ENCODE peak calls at places on chromosomes 16 and 17, in seven cellular contexts. One of them, this sample, is unnamed.

GRCh38 chr17:47726796-47727703 is 6.0 kb upstream of the TBX21 start:
- DNase-seq in stomach: no peak
- DNase-seq in stimulated activated CD8-positive, alpha-beta memory T cell treated with anti-CD3 and anti-CD28 coated beads, Interleukin-12 subunit alpha, Interleukin-12 subunit beta, amount 100 ng/mL, for 1 hour: no peak
- DNase-seq in EL: no peak
- DNase-seq in T-helper 9 cell: no peak
- DNase-seq in heart right ventricle: no peak
- DNase-seq in hippocampal formation: no peak
- DNase-seq in this sample: no peak

GRCh38 chr16:87417511-87417910 is 25.4 kb downstream of the MAP1LC3B start:
- DNase-seq in hippocampal formation: no peak
- DNase-seq in EL: no peak
- DNase-seq in stimulated activated CD8-positive, alpha-beta memory T cell treated with anti-CD3 and anti-CD28 coated beads, Interleukin-12 subunit alpha, Interleukin-12 subunit beta, amount 100 ng/mL, for 1 hour: no peak
- DNase-seq in T-helper 9 cell: no peak
- DNase-seq in heart right ventricle: no peak
- DNase-seq in stomach: no peak
- DNase-seq in this sample: no peak

GRCh38 chr16:30155188-30155587 is 28.2 kb upstream of the CORO1A start:
- DNase-seq in stimulated activated CD8-positive, alpha-beta memory T cell treated with anti-CD3 and anti-CD28 coated beads, Interleukin-12 subunit alpha, Interleukin-12 subunit beta, amount 100 ng/mL, for 1 hour: no peak
- DNase-seq in heart right ventricle: no peak
- DNase-seq in T-helper 9 cell: no peak
- DNase-seq in stomach: no peak
- DNase-seq in hippocampal formation: no peak
- DNase-seq in EL: no peak
- DNase-seq in this sample: no peak

GRCh38 chr16:49834496-49835009 is 21.4 kb downstream of the ZNF423 start:
- DNase-seq in EL: no peak
- DNase-seq in stomach: no peak
- DNase-seq in hippocampal formation: peak
- DNase-seq in stimulated activated CD8-positive, alpha-beta memory T cell treated with anti-CD3 and anti-CD28 coated beads, Interleukin-12 subunit alpha, Interleukin-12 subunit beta, amount 100 ng/mL, for 1 hour: no peak
- DNase-seq in heart right ventricle: peak
- DNase-seq in T-helper 9 cell: no peak
- DNase-seq in this sample: no peak

GRCh38 chr16:86477642-86478041 is 32.7 kb upstream of the FOXF1 start:
- DNase-seq in hippocampal formation: no peak
- DNase-seq in T-helper 9 cell: no peak
- DNase-seq in EL: peak
- DNase-seq in stomach: no peak
- DNase-seq in heart right ventricle: no peak
- DNase-seq in stimulated activated CD8-positive, alpha-beta memory T cell treated with anti-CD3 and anti-CD28 coated beads, Interleukin-12 subunit alpha, Interleukin-12 subunit beta, amount 100 ng/mL, for 1 hour: no peak
- DNase-seq in this sample: no peak

GRCh38 chr17:4594406-4595349 is 10.3 kb downstream of the SMTNL2 start:
- DNase-seq in EL: no peak
- DNase-seq in T-helper 9 cell: no peak
- DNase-seq in heart right ventricle: no peak
- DNase-seq in stimulated activated CD8-positive, alpha-beta memory T cell treated with anti-CD3 and anti-CD28 coated beads, Interleukin-12 subunit alpha, Interleukin-12 subunit beta, amount 100 ng/mL, for 1 hour: peak
- DNase-seq in stomach: peak
- DNase-seq in hippocampal formation: peak
- DNase-seq in this sample: peak

GRCh38 chr16:6032438-6032837 is 934.8 kb upstream of the EEF2KMT start:
- DNase-seq in stomach: no peak
- DNase-seq in T-helper 9 cell: no peak
- DNase-seq in EL: no peak
- DNase-seq in hippocampal formation: no peak
- DNase-seq in stimulated activated CD8-positive, alpha-beta memory T cell treated with anti-CD3 and anti-CD28 coated beads, Interleukin-12 subunit alpha, Interleukin-12 subunit beta, amount 100 ng/mL, for 1 hour: no peak
- DNase-seq in heart right ventricle: no peak
- DNase-seq in this sample: no peak

GRCh38 chr17:81863123-81863675 is 2.9 kb upstream of the P4HB start:
- DNase-seq in hippocampal formation: no peak
- DNase-seq in T-helper 9 cell: no peak
- DNase-seq in EL: no peak
- DNase-seq in stimulated activated CD8-positive, alpha-beta memory T cell treated with anti-CD3 and anti-CD28 coated beads, Interleukin-12 subunit alpha, Interleukin-12 subunit beta, amount 100 ng/mL, for 1 hour: no peak
- DNase-seq in stomach: no peak
- DNase-seq in heart right ventricle: no peak
- DNase-seq in this sample: no peak

GRCh38 chr16:85173981-85174751 is 61.9 kb upstream of the CIBAR2 start:
- DNase-seq in stomach: peak
- DNase-seq in heart right ventricle: no peak
- DNase-seq in T-helper 9 cell: no peak
- DNase-seq in stimulated activated CD8-positive, alpha-beta memory T cell treated with anti-CD3 and anti-CD28 coated beads, Interleukin-12 subunit alpha, Interleukin-12 subunit beta, amount 100 ng/mL, for 1 hour: no peak
- DNase-seq in EL: peak
- DNase-seq in hippocampal formation: no peak
- DNase-seq in this sample: no peak

GRCh38 chr17:67212716-67213417 is 32.1 kb downstream of the HELZ start:
- DNase-seq in hippocampal formation: no peak
- DNase-seq in EL: peak
- DNase-seq in heart right ventricle: no peak
- DNase-seq in T-helper 9 cell: no peak
- DNase-seq in stimulated activated CD8-positive, alpha-beta memory T cell treated with anti-CD3 and anti-CD28 coated beads, Interleukin-12 subunit alpha, Interleukin-12 subunit beta, amount 100 ng/mL, for 1 hour: no peak
- DNase-seq in stomach: no peak
- DNase-seq in this sample: peak

GRCh38 chr17:82807562-82807961 is 32.3 kb downstream of the ZNF750 start:
- DNase-seq in EL: no peak
- DNase-seq in hippocampal formation: no peak
- DNase-seq in stimulated activated CD8-positive, alpha-beta memory T cell treated with anti-CD3 and anti-CD28 coated beads, Interleukin-12 subunit alpha, Interleukin-12 subunit beta, amount 100 ng/mL, for 1 hour: no peak
- DNase-seq in heart right ventricle: no peak
- DNase-seq in T-helper 9 cell: no peak
- DNase-seq in stomach: no peak
- DNase-seq in this sample: no peak

GRCh38 chr16:51637744-51638100 is 486.7 kb upstream of the SALL1 start:
- DNase-seq in hippocampal formation: no peak
- DNase-seq in stimulated activated CD8-positive, alpha-beta memory T cell treated with anti-CD3 and anti-CD28 coated beads, Interleukin-12 subunit alpha, Interleukin-12 subunit beta, amount 100 ng/mL, for 1 hour: no peak
- DNase-seq in heart right ventricle: no peak
- DNase-seq in EL: peak
- DNase-seq in stomach: no peak
- DNase-seq in T-helper 9 cell: no peak
- DNase-seq in this sample: peak

GRCh38 chr17:60524463-60525346 is 1.3 kb downstream of the APPBP2 start:
- DNase-seq in T-helper 9 cell: no peak
- DNase-seq in heart right ventricle: no peak
- DNase-seq in stomach: no peak
- DNase-seq in hippocampal formation: no peak
- DNase-seq in EL: peak
- DNase-seq in stimulated activated CD8-positive, alpha-beta memory T cell treated with anti-CD3 and anti-CD28 coated beads, Interleukin-12 subunit alpha, Interleukin-12 subunit beta, amount 100 ng/mL, for 1 hour: no peak
- DNase-seq in this sample: peak

GRCh38 chr16:53865492-53865863 is 161.5 kb downstream of the FTO start:
- DNase-seq in T-helper 9 cell: no peak
- DNase-seq in hippocampal formation: no peak
- DNase-seq in heart right ventricle: no peak
- DNase-seq in stimulated activated CD8-positive, alpha-beta memory T cell treated with anti-CD3 and anti-CD28 coated beads, Interleukin-12 subunit alpha, Interleukin-12 subunit beta, amount 100 ng/mL, for 1 hour: no peak
- DNase-seq in stomach: no peak
- DNase-seq in EL: peak
- DNase-seq in this sample: peak

GRCh38 chr17:70863436-70864248 is 694.3 kb downstream of the KCNJ2 start:
- DNase-seq in T-helper 9 cell: no peak
- DNase-seq in heart right ventricle: no peak
- DNase-seq in stomach: no peak
- DNase-seq in hippocampal formation: no peak
- DNase-seq in stimulated activated CD8-positive, alpha-beta memory T cell treated with anti-CD3 and anti-CD28 coated beads, Interleukin-12 subunit alpha, Interleukin-12 subunit beta, amount 100 ng/mL, for 1 hour: no peak
- DNase-seq in EL: no peak
- DNase-seq in this sample: peak

GRCh38 chr16:8903004-8903403 is 20.9 kb downstream of the LITAFD start:
- DNase-seq in stimulated activated CD8-positive, alpha-beta memory T cell treated with anti-CD3 and anti-CD28 coated beads, Interleukin-12 subunit alpha, Interleukin-12 subunit beta, amount 100 ng/mL, for 1 hour: no peak
- DNase-seq in EL: no peak
- DNase-seq in T-helper 9 cell: no peak
- DNase-seq in stomach: no peak
- DNase-seq in hippocampal formation: no peak
- DNase-seq in heart right ventricle: no peak
- DNase-seq in this sample: no peak

GRCh38 chr17:40091691-40092397 is 8.5 kb downstream of the NR1D1 start:
- DNase-seq in heart right ventricle: no peak
- DNase-seq in stomach: no peak
- DNase-seq in stimulated activated CD8-positive, alpha-beta memory T cell treated with anti-CD3 and anti-CD28 coated beads, Interleukin-12 subunit alpha, Interleukin-12 subunit beta, amount 100 ng/mL, for 1 hour: no peak
- DNase-seq in T-helper 9 cell: no peak
- DNase-seq in hippocampal formation: no peak
- DNase-seq in EL: no peak
- DNase-seq in this sample: no peak

GRCh38 chr17:8125947-8126305 is 2.0 kb upstream of the HES7 start:
- DNase-seq in T-helper 9 cell: no peak
- DNase-seq in stomach: no peak
- DNase-seq in stimulated activated CD8-positive, alpha-beta memory T cell treated with anti-CD3 and anti-CD28 coated beads, Interleukin-12 subunit alpha, Interleukin-12 subunit beta, amount 100 ng/mL, for 1 hour: no peak
- DNase-seq in heart right ventricle: no peak
- DNase-seq in EL: peak
- DNase-seq in hippocampal formation: peak
- DNase-seq in this sample: peak

GRCh38 chr17:57045868-57046671 is 39.0 kb upstream of the AKAP1 start:
- DNase-seq in heart right ventricle: no peak
- DNase-seq in stimulated activated CD8-positive, alpha-beta memory T cell treated with anti-CD3 and anti-CD28 coated beads, Interleukin-12 subunit alpha, Interleukin-12 subunit beta, amount 100 ng/mL, for 1 hour: no peak
- DNase-seq in stomach: peak
- DNase-seq in hippocampal formation: peak
- DNase-seq in EL: peak
- DNase-seq in T-helper 9 cell: peak
- DNase-seq in this sample: no peak

GRCh38 chr16:82129881-82130280 is 40.1 kb downstream of the MPHOSPH6 start:
- DNase-seq in stomach: no peak
- DNase-seq in stimulated activated CD8-positive, alpha-beta memory T cell treated with anti-CD3 and anti-CD28 coated beads, Interleukin-12 subunit alpha, Interleukin-12 subunit beta, amount 100 ng/mL, for 1 hour: no peak
- DNase-seq in heart right ventricle: no peak
- DNase-seq in EL: no peak
- DNase-seq in hippocampal formation: no peak
- DNase-seq in T-helper 9 cell: no peak
- DNase-seq in this sample: no peak

GRCh38 chr17:8142158-8142886 is 9.9 kb downstream of the PER1 start:
- DNase-seq in T-helper 9 cell: no peak
- DNase-seq in EL: no peak
- DNase-seq in stimulated activated CD8-positive, alpha-beta memory T cell treated with anti-CD3 and anti-CD28 coated beads, Interleukin-12 subunit alpha, Interleukin-12 subunit beta, amount 100 ng/mL, for 1 hour: no peak
- DNase-seq in stomach: no peak
- DNase-seq in heart right ventricle: no peak
- DNase-seq in hippocampal formation: no peak
- DNase-seq in this sample: no peak

GRCh38 chr17:21823130-21823529 is 130.8 kb downstream of the KCNJ18 start:
- DNase-seq in hippocampal formation: no peak
- DNase-seq in stomach: no peak
- DNase-seq in T-helper 9 cell: no peak
- DNase-seq in stimulated activated CD8-positive, alpha-beta memory T cell treated with anti-CD3 and anti-CD28 coated beads, Interleukin-12 subunit alpha, Interleukin-12 subunit beta, amount 100 ng/mL, for 1 hour: no peak
- DNase-seq in EL: no peak
- DNase-seq in heart right ventricle: no peak
- DNase-seq in this sample: no peak

GRCh38 chr17:258045-258734 is 76.7 kb upstream of the DOC2B start:
- DNase-seq in T-helper 9 cell: no peak
- DNase-seq in EL: no peak
- DNase-seq in hippocampal formation: no peak
- DNase-seq in heart right ventricle: no peak
- DNase-seq in stomach: no peak
- DNase-seq in stimulated activated CD8-positive, alpha-beta memory T cell treated with anti-CD3 and anti-CD28 coated beads, Interleukin-12 subunit alpha, Interleukin-12 subunit beta, amount 100 ng/mL, for 1 hour: no peak
- DNase-seq in this sample: no peak

GRCh38 chr16:56944954-56945839 is 13.3 kb downstream of the HERPUD1 start:
- DNase-seq in heart right ventricle: no peak
- DNase-seq in stomach: no peak
- DNase-seq in hippocampal formation: no peak
- DNase-seq in stimulated activated CD8-positive, alpha-beta memory T cell treated with anti-CD3 and anti-CD28 coated beads, Interleukin-12 subunit alpha, Interleukin-12 subunit beta, amount 100 ng/mL, for 1 hour: no peak
- DNase-seq in T-helper 9 cell: no peak
- DNase-seq in EL: peak
- DNase-seq in this sample: no peak

GRCh38 chr17:73522107-73522506 is 122.1 kb downstream of the SDK2 start:
- DNase-seq in T-helper 9 cell: no peak
- DNase-seq in hippocampal formation: no peak
- DNase-seq in stomach: no peak
- DNase-seq in stimulated activated CD8-positive, alpha-beta memory T cell treated with anti-CD3 and anti-CD28 coated beads, Interleukin-12 subunit alpha, Interleukin-12 subunit beta, amount 100 ng/mL, for 1 hour: no peak
- DNase-seq in EL: no peak
- DNase-seq in heart right ventricle: no peak
- DNase-seq in this sample: no peak

GRCh38 chr16:1300664-1301476 is 8.6 kb upstream of the UBE2I start:
- DNase-seq in EL: peak
- DNase-seq in hippocampal formation: peak
- DNase-seq in stomach: peak
- DNase-seq in stimulated activated CD8-positive, alpha-beta memory T cell treated with anti-CD3 and anti-CD28 coated beads, Interleukin-12 subunit alpha, Interleukin-12 subunit beta, amount 100 ng/mL, for 1 hour: peak
- DNase-seq in T-helper 9 cell: peak
- DNase-seq in heart right ventricle: peak
- DNase-seq in this sample: peak

GRCh38 chr17:17035920-17036319 is 6.3 kb upstream of the MPRIP start:
- DNase-seq in EL: no peak
- DNase-seq in stomach: no peak
- DNase-seq in hippocampal formation: no peak
- DNase-seq in stimulated activated CD8-positive, alpha-beta memory T cell treated with anti-CD3 and anti-CD28 coated beads, Interleukin-12 subunit alpha, Interleukin-12 subunit beta, amount 100 ng/mL, for 1 hour: no peak
- DNase-seq in heart right ventricle: no peak
- DNase-seq in T-helper 9 cell: no peak
- DNase-seq in this sample: no peak

GRCh38 chr17:35025541-35025940 is 38.0 kb downstream of the RFFL start:
- DNase-seq in stomach: no peak
- DNase-seq in stimulated activated CD8-positive, alpha-beta memory T cell treated with anti-CD3 and anti-CD28 coated beads, Interleukin-12 subunit alpha, Interleukin-12 subunit beta, amount 100 ng/mL, for 1 hour: no peak
- DNase-seq in T-helper 9 cell: no peak
- DNase-seq in EL: no peak
- DNase-seq in hippocampal formation: no peak
- DNase-seq in heart right ventricle: no peak
- DNase-seq in this sample: no peak

GRCh38 chr16:85657267-85657650 is 31.5 kb downstream of the GINS2 start:
- DNase-seq in stomach: no peak
- DNase-seq in heart right ventricle: no peak
- DNase-seq in stimulated activated CD8-positive, alpha-beta memory T cell treated with anti-CD3 and anti-CD28 coated beads, Interleukin-12 subunit alpha, Interleukin-12 subunit beta, amount 100 ng/mL, for 1 hour: no peak
- DNase-seq in hippocampal formation: no peak
- DNase-seq in T-helper 9 cell: no peak
- DNase-seq in EL: no peak
- DNase-seq in this sample: no peak

GRCh38 chr17:73589096-73589980 is 54.9 kb downstream of the SDK2 start:
- DNase-seq in EL: no peak
- DNase-seq in stomach: no peak
- DNase-seq in hippocampal formation: no peak
- DNase-seq in heart right ventricle: no peak
- DNase-seq in stimulated activated CD8-positive, alpha-beta memory T cell treated with anti-CD3 and anti-CD28 coated beads, Interleukin-12 subunit alpha, Interleukin-12 subunit beta, amount 100 ng/mL, for 1 hour: no peak
- DNase-seq in T-helper 9 cell: no peak
- DNase-seq in this sample: no peak

GRCh38 chr16:52470601-52471000 is 76.3 kb downstream of the TOX3 start:
- DNase-seq in EL: no peak
- DNase-seq in hippocampal formation: no peak
- DNase-seq in heart right ventricle: no peak
- DNase-seq in T-helper 9 cell: no peak
- DNase-seq in stimulated activated CD8-positive, alpha-beta memory T cell treated with anti-CD3 and anti-CD28 coated beads, Interleukin-12 subunit alpha, Interleukin-12 subunit beta, amount 100 ng/mL, for 1 hour: no peak
- DNase-seq in stomach: no peak
- DNase-seq in this sample: no peak

GRCh38 chr17:55513885-55514590 is 2.8 kb upstream of the SMIM36 start:
- DNase-seq in T-helper 9 cell: peak
- DNase-seq in stimulated activated CD8-positive, alpha-beta memory T cell treated with anti-CD3 and anti-CD28 coated beads, Interleukin-12 subunit alpha, Interleukin-12 subunit beta, amount 100 ng/mL, for 1 hour: peak
- DNase-seq in EL: peak
- DNase-seq in heart right ventricle: no peak
- DNase-seq in hippocampal formation: peak
- DNase-seq in stomach: peak
- DNase-seq in this sample: peak

GRCh38 chr17:4733073-4733531 is 1.9 kb downstream of the MED11 start:
- DNase-seq in stimulated activated CD8-positive, alpha-beta memory T cell treated with anti-CD3 and anti-CD28 coated beads, Interleukin-12 subunit alpha, Interleukin-12 subunit beta, amount 100 ng/mL, for 1 hour: no peak
- DNase-seq in T-helper 9 cell: no peak
- DNase-seq in stomach: no peak
- DNase-seq in heart right ventricle: no peak
- DNase-seq in hippocampal formation: no peak
- DNase-seq in EL: no peak
- DNase-seq in this sample: peak

GRCh38 chr16:9012848-9013507 is 49.3 kb upstream of the USP7 start:
- DNase-seq in stomach: no peak
- DNase-seq in EL: no peak
- DNase-seq in heart right ventricle: peak
- DNase-seq in T-helper 9 cell: no peak
- DNase-seq in hippocampal formation: no peak
- DNase-seq in stimulated activated CD8-positive, alpha-beta memory T cell treated with anti-CD3 and anti-CD28 coated beads, Interleukin-12 subunit alpha, Interleukin-12 subunit beta, amount 100 ng/mL, for 1 hour: no peak
- DNase-seq in this sample: no peak

This sample was measured in OCI-M1.